ENCODE peak calls at places on chromosomes 7 and 10, in six cellular contexts. Y is fibroblast of lung; V is activated naive CD8-positive, alpha-beta T cell treated with anti-CD3 and anti-CD28 coated beads for 36 hours; A is activated CD8-positive, alpha-beta memory T cell treated with anti-CD3 and anti-CD28 coated beads, Interleukin-2, amount 10 ng/mL, durations not matched to agents 7 days and 5 days; U is DMS53; D is SW480. E is an unnamed sample.

GRCh38 chr10:79356104-79356503 is 8.8 kb downstream of the PPIF start:
- DNase-seq in Y (no peak), V (no peak), A (peak; percentile 56), U (no peak), D (no peak), E (peak; percentile 70)

GRCh38 chr10:35789996-35790395 is 147.9 kb upstream of the FZD8 start:
- DNase-seq in Y (no peak), V (no peak), A (no peak), U (no peak), D (peak; percentile 11), E (no peak)

GRCh38 chr10:24202181-24202570 is 6.8 kb upstream of the KIAA1217 start:
- DNase-seq in Y (no peak), V (no peak), A (no peak), U (no peak), D (no peak), E (no peak)

GRCh38 chr10:79438021-79438698 is 7.3 kb downstream of the ZCCHC24 start:
- DNase-seq in Y (peak; percentile 18), V (no peak), A (no peak), U (no peak), D (no peak), E (no peak)

GRCh38 chr10:1348773-1349050 is 292.5 kb downstream of the WDR37 start:
- DNase-seq in Y (no peak), V (no peak), A (no peak), U (no peak), D (no peak), E (no peak)

GRCh38 chr7:74619235-74619860 is 38.2 kb upstream of the GTF2I start:
- DNase-seq in Y (no peak), V (no peak), A (no peak), U (no peak), D (no peak), E (no peak)

GRCh38 chr7:63968629-63969028 is 30.0 kb upstream of the ZNF722 start:
- DNase-seq in Y (no peak), V (no peak), A (no peak), U (no peak), D (no peak), E (no peak)

GRCh38 chr10:17835688-17836087 is 26.5 kb downstream of the MRC1 start:
- DNase-seq in Y (peak; percentile 56), V (no peak), A (no peak), U (peak; percentile 31), D (peak; percentile 4), E (no peak)

GRCh38 chr7:94374231-94374630 is 20.5 kb upstream of the COL1A2 start:
- DNase-seq in Y (peak; percentile 93), V (no peak), A (no peak), U (no peak), D (no peak), E (no peak)

GRCh38 chr10:121910673-121911420 is 17.0 kb downstream of the ATE1 start:
- DNase-seq in Y (peak; percentile 61), V (no peak), A (no peak), U (peak; percentile 29), D (no peak), E (no peak)

GRCh38 chr7:157514746-157515145 is 177.9 kb downstream of the DNAJB6 start:
- DNase-seq in Y (no peak), V (no peak), A (peak; percentile 22), U (no peak), D (no peak), E (peak; percentile 22)

GRCh38 chr7:45136106-45137060 is 21.2 kb upstream of the RAMP3 start:
- DNase-seq in Y (peak; percentile 80), V (peak; percentile 51), A (peak; percentile 78), U (peak; percentile 78), D (peak; percentile 81), E (peak; percentile 66)

GRCh38 chr7:47143344-47143743 is 438.6 kb downstream of the TNS3 start:
- DNase-seq in Y (peak; percentile 64), V (no peak), A (no peak), U (no peak), D (no peak), E (no peak)

GRCh38 chr10:120460776-120461175 is 3.7 kb downstream of the PLPP4 start:
- DNase-seq in Y (no peak), V (no peak), A (no peak), U (no peak), D (peak; percentile 22), E (no peak)

GRCh38 chr7:134741901-134742635 is 37.4 kb upstream of the CALD1 start:
- DNase-seq in Y (no peak), V (no peak), A (no peak), U (no peak), D (no peak), E (no peak)

GRCh38 chr7:92830047-92830446 is 6.3 kb downstream of the CDK6 start:
- DNase-seq in Y (no peak), V (no peak), A (no peak), U (no peak), D (no peak), E (no peak)

GRCh38 chr7:137488038-137488437 is 144.5 kb upstream of the PTN start:
- DNase-seq in Y (peak; percentile 8), V (no peak), A (no peak), U (peak; percentile 31), D (no peak), E (no peak)

GRCh38 chr10:17023386-17024298 is 106.0 kb downstream of the CUBN start:
- DNase-seq in Y (peak; percentile 97), V (peak; percentile 76), A (peak; percentile 94), U (peak; percentile 61), D (peak; percentile 88), E (peak; percentile 93)

GRCh38 chr10:71731791-71732190 is 12.2 kb upstream of the C10orf105 start:
- DNase-seq in Y (no peak), V (peak; percentile 48), A (peak; percentile 72), U (no peak), D (no peak), E (no peak)

GRCh38 chr7:22185559-22185958 is 171.4 kb downstream of the RAPGEF5 start:
- DNase-seq in Y (no peak), V (no peak), A (no peak), U (no peak), D (no peak), E (no peak)

GRCh38 chr10:59830601-59831259 is 75.6 kb downstream of the CCDC6 start:
- DNase-seq in Y (peak; percentile 70), V (no peak), A (no peak), U (peak; percentile 72), D (peak; percentile 32), E (no peak)

GRCh38 chr10:119316729-119317097 is 109.3 kb downstream of the GRK5 start:
- DNase-seq in Y (peak; percentile 86), V (no peak), A (no peak), U (peak; percentile 83), D (peak; percentile 73), E (no peak)

GRCh38 chr10:111208951-111209350 is 132.1 kb downstream of the ADRA2A start:
- DNase-seq in Y (no peak), V (no peak), A (no peak), U (no peak), D (no peak), E (no peak)

GRCh38 chr10:36464291-36464690 is 661.1 kb upstream of the ANKRD30A start:
- DNase-seq in Y (no peak), V (no peak), A (no peak), U (no peak), D (no peak), E (no peak)

GRCh38 chr10:17784701-17785100 is 24.4 kb upstream of the MRC1 start:
- DNase-seq in Y (no peak), V (no peak), A (no peak), U (no peak), D (no peak), E (no peak)

GRCh38 chr10:7117806-7118674 is 292.8 kb downstream of the SFMBT2 start:
- DNase-seq in Y (no peak), V (no peak), A (no peak), U (no peak), D (no peak), E (no peak)

GRCh38 chr10:17891435-17891834 is 60.3 kb upstream of the SLC39A12 start:
- DNase-seq in Y (no peak), V (no peak), A (no peak), U (peak; percentile 43), D (no peak), E (no peak)

GRCh38 chr10:61084493-61084892 is 140.5 kb upstream of the RHOBTB1 start:
- DNase-seq in Y (no peak), V (no peak), A (no peak), U (no peak), D (no peak), E (no peak)

GRCh38 chr7:40197527-40197926 is 62.7 kb downstream of the SUGCT start:
- DNase-seq in Y (no peak), V (no peak), A (no peak), U (no peak), D (no peak), E (no peak)

E was measured in CD14-positive monocyte.